ENCODE peak calls at places on chromosomes 4 and X, in nine cellular contexts. Q is sigmoid colon, K is thoracic aorta, N is cardiac muscle cell, V is AG10803, Z is pancreas, X is transverse colon, M is HepG2, T is GM10248. H is an unnamed sample.

GRCh38 chrX:7068939-7069367 is 78.6 kb upstream of the STS start:
- DNase-seq in Z (no peak), K (no peak), Q (no peak), X (no peak), T (no peak), M (no peak), N (peak; percentile 13), V (no peak), H (no peak)

GRCh38 chr4:104490770-104491395 is 3.8 kb downstream of the CXXC4 start:
- DNase-seq in Q (peak; percentile 87), T (peak; percentile 44), X (peak; percentile 74), V (peak; percentile 27), Z (peak; percentile 78), K (peak; percentile 18), M (peak; percentile 17), N (peak; percentile 76), H (peak; percentile 47)

GRCh38 chr4:27414867-27415266 is 554.2 kb downstream of the STIM2 start:
- DNase-seq in N (no peak), T (no peak), M (no peak), X (no peak), V (no peak), Z (no peak), K (no peak), Q (no peak), H (no peak)

GRCh38 chrX:74656079-74656745 is 41.8 kb upstream of the RLIM start:
- DNase-seq in Q (no peak), T (no peak), N (no peak), M (no peak), V (peak; percentile 55), Z (no peak), X (no peak), K (no peak), H (no peak)

GRCh38 chr4:64360664-64361398 is 48.4 kb downstream of the TECRL start:
- DNase-seq in N (no peak), T (no peak), Q (no peak), X (no peak), M (no peak), K (no peak), Z (no peak), V (no peak), H (no peak)

GRCh38 chr4:174873931-174874330 is 44.2 kb upstream of the ADAM29 start:
- DNase-seq in M (no peak), Z (no peak), V (no peak), X (no peak), K (no peak), N (no peak), T (peak; percentile 10), Q (no peak), H (peak; percentile 29)

GRCh38 chrX:153769158-153769864 is 5.3 kb downstream of the PLXNB3 start:
- DNase-seq in T (no peak), X (peak; percentile 5), V (no peak), Q (peak; percentile 65), K (no peak), N (no peak), Z (peak; percentile 8), M (no peak), H (peak; percentile 17)

GRCh38 chr4:97770222-97770621 is 373.1 kb downstream of the STPG2 start:
- DNase-seq in Q (no peak), K (no peak), M (no peak), V (no peak), X (no peak), T (no peak), N (peak; percentile 7), Z (no peak), H (no peak)

GRCh38 chr4:174575436-174575835 is 53.1 kb upstream of the HPGD start:
- DNase-seq in N (no peak), Z (no peak), K (no peak), T (no peak), V (no peak), M (no peak), X (no peak), Q (no peak), H (no peak)

GRCh38 chr4:4803216-4803903 is 56.1 kb upstream of the MSX1 start:
- DNase-seq in K (no peak), T (no peak), Q (no peak), V (peak; percentile 25), X (no peak), M (no peak), Z (no peak), N (no peak), H (no peak)

GRCh38 chrX:14015294-14015693 is 14.4 kb downstream of the GEMIN8 start:
- DNase-seq in Q (no peak), Z (no peak), V (peak; percentile 55), X (no peak), M (no peak), T (no peak), K (no peak), N (peak; percentile 45), H (no peak)

DNA sequence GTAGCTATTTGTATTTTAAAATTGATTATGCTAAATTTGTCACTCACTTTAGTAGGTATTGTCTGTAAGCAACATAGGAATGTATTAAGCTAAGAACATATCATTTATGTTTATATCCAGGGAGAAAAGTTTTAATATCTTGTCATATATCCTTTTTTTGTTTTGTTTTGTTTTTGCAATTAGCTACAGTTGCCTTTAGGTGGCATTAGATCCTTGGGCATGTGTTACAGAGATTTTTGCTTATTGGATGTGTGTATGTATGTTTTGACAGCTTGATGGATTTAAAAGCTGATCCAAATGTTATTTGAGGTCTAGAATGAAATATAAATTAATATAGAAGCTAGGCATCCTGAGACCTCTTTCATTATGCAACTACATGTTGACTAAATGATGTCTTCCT is 36.1 kb upstream of the OTUD4 start:
- DNase-seq in V (peak; percentile 41), N (peak; percentile 60), T (no peak), X (no peak), Z (no peak), K (no peak), Q (no peak), M (no peak), H (no peak)
- TF ChIP-seq CTCF in V (peak; percentile 87), N (peak; percentile 67), T (peak; percentile 40), X (peak; percentile 22), Z (no peak), K (peak; percentile 25), Q (no peak), M (peak; percentile 53), H (peak; percentile 45)

DNA sequence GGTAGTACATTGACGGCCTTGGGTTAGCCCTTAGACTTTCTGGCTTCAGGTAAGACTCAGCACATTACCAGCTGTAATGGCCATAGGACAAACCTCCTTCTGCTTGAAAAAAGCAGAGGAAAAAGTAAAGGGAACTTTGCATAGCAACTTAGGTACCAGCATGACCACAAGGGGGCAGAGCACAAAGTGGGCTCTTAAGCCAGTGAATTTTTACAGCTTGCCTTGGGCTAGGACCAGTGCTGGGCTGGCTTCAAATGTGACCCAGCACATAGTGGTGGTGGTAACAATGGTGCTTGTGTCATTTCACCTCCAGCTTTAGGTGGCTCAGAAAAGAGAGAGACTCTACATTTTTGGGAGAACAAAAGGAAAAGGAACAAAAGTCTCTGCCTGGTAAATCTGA is 66.1 kb downstream of the KLHL4 start:
- DNase-seq in V (no peak), Q (no peak), M (peak; percentile 3), K (no peak), T (no peak), Z (peak; percentile 13), N (peak; percentile 36), X (no peak), H (no peak)
- TF ChIP-seq CTCF in V (no peak), Q (no peak), M (peak; percentile 47), K (no peak), T (no peak), Z (peak; percentile 26), N (peak; percentile 37), X (no peak), H (peak; percentile 30)

DNA sequence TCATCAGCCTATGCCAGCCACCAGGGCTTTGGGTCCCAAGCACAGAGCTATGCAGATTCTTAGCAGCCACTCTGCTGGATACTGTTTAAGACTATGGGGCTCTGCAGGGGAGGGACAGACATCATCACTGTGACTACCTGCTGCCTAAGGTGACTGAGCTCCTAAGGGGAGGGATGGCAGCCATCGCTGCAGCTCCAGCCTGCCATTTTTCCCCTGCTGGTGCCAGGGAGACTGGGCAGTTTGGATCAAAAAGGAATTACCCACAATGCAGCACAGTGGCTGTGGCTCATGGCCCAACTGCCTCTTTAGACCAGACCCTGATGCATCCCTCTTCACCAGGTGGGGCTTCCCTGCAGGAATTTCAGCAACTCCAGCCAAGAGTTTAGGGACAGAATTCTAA is 28.6 kb upstream of the INPP4B start:
- DNase-seq in K (no peak), M (no peak), N (no peak), Q (no peak), X (no peak), V (no peak), Z (no peak), T (no peak), H (no peak)
- TF ChIP-seq CTCF in K (no peak), M (no peak), N (no peak), Q (no peak), X (no peak), V (no peak), Z (no peak), T (no peak), H (no peak)

GRCh38 chr4:24736066-24736465 is 59.3 kb upstream of the SOD3 start:
- DNase-seq in M (no peak), Q (no peak), Z (no peak), X (peak; percentile 17), K (no peak), V (no peak), T (no peak), N (peak; percentile 64), H (no peak)
- TF ChIP-seq CTCF in M (peak; percentile 37), Q (no peak), Z (no peak), X (peak; percentile 27), K (no peak), V (peak; percentile 30), T (peak; percentile 7), N (peak; percentile 55), H (no peak)

GRCh38 chr4:156109943-156110925 is 156.6 kb upstream of the CTSO start:
- DNase-seq in Z (no peak), X (no peak), V (peak; percentile 66), M (no peak), Q (peak; percentile 77), T (no peak), K (no peak), N (peak; percentile 78), H (no peak)
- TF ChIP-seq CTCF in Z (no peak), X (no peak), V (peak; percentile 37), M (no peak), Q (no peak), T (no peak), K (no peak), N (peak; percentile 45), H (no peak)

DNA sequence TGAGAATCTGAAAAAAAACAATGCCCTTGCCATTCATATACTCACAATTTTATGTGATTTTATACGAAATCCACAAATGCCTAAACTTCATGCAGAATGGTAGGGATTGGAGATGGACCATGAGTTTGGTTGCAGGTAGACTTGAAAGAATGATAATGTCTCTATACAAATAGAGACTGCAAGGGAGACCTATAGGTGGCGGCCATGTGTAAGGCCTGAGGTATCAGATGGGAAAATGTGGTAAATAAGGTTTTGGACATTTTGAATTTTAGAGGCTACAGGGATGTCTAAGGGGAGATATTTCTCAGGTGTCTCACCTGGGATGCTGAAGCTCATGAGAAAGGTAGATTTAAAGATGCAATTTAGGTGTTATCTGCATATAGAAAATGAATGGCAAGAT is 78.0 kb downstream of the GABRB1 start:
- DNase-seq in K (no peak), Q (no peak), Z (no peak), N (no peak), M (no peak), V (no peak), X (no peak), T (no peak), H (no peak)
- TF ChIP-seq CTCF in K (no peak), Q (no peak), Z (no peak), N (no peak), M (no peak), V (no peak), X (no peak), T (no peak), H (no peak)

GRCh38 chr4:110196871-110197420 is 1.5 kb downstream of the ELOVL6 start:
- DNase-seq in Z (peak; percentile 55), Q (peak; percentile 73), T (peak; percentile 46), X (peak; percentile 63), N (peak; percentile 61), V (peak; percentile 39), K (no peak), M (no peak), H (peak; percentile 64)
- TF ChIP-seq CTCF in Z (no peak), Q (no peak), T (no peak), X (no peak), N (no peak), V (no peak), K (no peak), M (no peak), H (no peak)

H was measured in GM13976.